ENCODE peak calls at places on chromosomes 7 and 10, in four cellular contexts. One of them, this sample, is unnamed.

GRCh38 chr7:31073486-31074383 is 21.6 kb downstream of the ADCYAP1R1 start:
- DNase-seq in CD14-positive monocyte: no peak
- DNase-seq in upper lobe of right lung: peak
- DNase-seq in osteocyte: no peak
- DNase-seq in this sample: no peak

GRCh38 chr7:16933296-16934248 is 51.8 kb upstream of the AGR3 start:
- DNase-seq in CD14-positive monocyte: peak
- DNase-seq in upper lobe of right lung: no peak
- DNase-seq in osteocyte: no peak
- DNase-seq in this sample: no peak

GRCh38 chr10:118522791-118523498 is 72.5 kb downstream of the PRLHR start:
- DNase-seq in CD14-positive monocyte: no peak
- DNase-seq in upper lobe of right lung: no peak
- DNase-seq in osteocyte: no peak
- DNase-seq in this sample: no peak

GRCh38 chr7:87213801-87214200 is 5.7 kb downstream of the TMEM243 start:
- DNase-seq in CD14-positive monocyte: no peak
- DNase-seq in upper lobe of right lung: no peak
- DNase-seq in osteocyte: no peak
- DNase-seq in this sample: no peak

GRCh38 chr7:37297546-37297945 is 151.1 kb downstream of the ELMO1 start:
- DNase-seq in CD14-positive monocyte: no peak
- DNase-seq in upper lobe of right lung: no peak
- DNase-seq in osteocyte: no peak
- DNase-seq in this sample: no peak

GRCh38 chr7:71695189-71695588 is 563.2 kb downstream of the GALNT17 start:
- DNase-seq in CD14-positive monocyte: no peak
- DNase-seq in upper lobe of right lung: no peak
- DNase-seq in osteocyte: peak
- DNase-seq in this sample: no peak

GRCh38 chr10:78196964-78197363 is 163.3 kb downstream of the RPS24 start:
- DNase-seq in CD14-positive monocyte: no peak
- DNase-seq in upper lobe of right lung: no peak
- DNase-seq in osteocyte: no peak
- DNase-seq in this sample: no peak

GRCh38 chr7:150793569-150794238 is 6.5 kb downstream of the TMEM176B start:
- DNase-seq in CD14-positive monocyte: no peak
- DNase-seq in upper lobe of right lung: no peak
- DNase-seq in osteocyte: no peak
- DNase-seq in this sample: no peak

GRCh38 chr7:93515144-93515543 is 59.4 kb downstream of the CALCR start:
- DNase-seq in CD14-positive monocyte: no peak
- DNase-seq in upper lobe of right lung: no peak
- DNase-seq in osteocyte: no peak
- DNase-seq in this sample: no peak

GRCh38 chr7:94675356-94675755 is 19.4 kb upstream of the SGCE start:
- DNase-seq in CD14-positive monocyte: no peak
- DNase-seq in upper lobe of right lung: no peak
- DNase-seq in osteocyte: no peak
- DNase-seq in this sample: no peak

GRCh38 chr7:87113077-87113476 is 39.2 kb upstream of the DMTF1 start:
- DNase-seq in CD14-positive monocyte: no peak
- DNase-seq in upper lobe of right lung: no peak
- DNase-seq in osteocyte: no peak
- DNase-seq in this sample: no peak

GRCh38 chr10:44775402-44775741 is 135.8 kb upstream of the TMEM72 start:
- DNase-seq in CD14-positive monocyte: no peak
- DNase-seq in upper lobe of right lung: no peak
- DNase-seq in osteocyte: no peak
- DNase-seq in this sample: no peak

GRCh38 chr10:90171014-90171722 is 469.8 kb downstream of the KIF20B start:
- DNase-seq in CD14-positive monocyte: no peak
- DNase-seq in upper lobe of right lung: no peak
- DNase-seq in osteocyte: no peak
- DNase-seq in this sample: no peak

GRCh38 chr10:26274391-26274790 is 57.8 kb downstream of the GAD2 start:
- DNase-seq in CD14-positive monocyte: no peak
- DNase-seq in upper lobe of right lung: no peak
- DNase-seq in osteocyte: no peak
- DNase-seq in this sample: no peak

DNA sequence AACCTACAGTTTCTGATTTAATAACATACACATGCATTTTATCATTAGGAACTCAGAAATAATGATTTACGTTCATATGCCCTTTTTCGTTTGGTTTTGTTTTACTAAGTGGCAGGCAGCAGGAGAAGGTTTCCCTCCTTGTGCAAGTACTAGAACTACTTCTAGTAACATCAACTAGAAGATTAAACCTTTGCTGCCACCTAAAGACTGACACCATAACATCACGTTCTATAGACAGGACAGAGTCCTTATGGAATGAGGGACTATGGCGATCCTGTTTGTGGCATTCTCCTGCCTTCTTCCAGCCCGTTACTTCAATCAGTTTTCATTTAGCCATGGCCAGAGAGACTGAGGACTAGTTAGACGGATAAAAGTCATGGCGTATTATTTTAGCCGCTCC is 53.2 kb downstream of the GAD2 start:
- DNase-seq in CD14-positive monocyte: no peak
- DNase-seq in upper lobe of right lung: no peak
- DNase-seq in osteocyte: peak
- DNase-seq in this sample: peak
- TF ChIP-seq CTCF in CD14-positive monocyte: no peak
- TF ChIP-seq CTCF in upper lobe of right lung: peak
- TF ChIP-seq CTCF in osteocyte: peak
- TF ChIP-seq CTCF in this sample: peak

GRCh38 chr10:123683865-123684264 is 17.7 kb downstream of the GPR26 start:
- DNase-seq in CD14-positive monocyte: no peak
- DNase-seq in upper lobe of right lung: no peak
- DNase-seq in osteocyte: no peak
- DNase-seq in this sample: no peak

GRCh38 chr10:123683459-123683858 is 17.3 kb downstream of the GPR26 start:
- DNase-seq in CD14-positive monocyte: no peak
- DNase-seq in upper lobe of right lung: no peak
- DNase-seq in osteocyte: no peak
- DNase-seq in this sample: no peak

GRCh38 chr10:123689880-123690279 is 23.7 kb downstream of the GPR26 start:
- DNase-seq in CD14-positive monocyte: no peak
- DNase-seq in upper lobe of right lung: no peak
- DNase-seq in osteocyte: no peak
- DNase-seq in this sample: no peak

GRCh38 chr10:123685260-123685659 is 19.1 kb downstream of the GPR26 start:
- DNase-seq in CD14-positive monocyte: no peak
- DNase-seq in upper lobe of right lung: no peak
- DNase-seq in osteocyte: no peak
- DNase-seq in this sample: no peak

DNA sequence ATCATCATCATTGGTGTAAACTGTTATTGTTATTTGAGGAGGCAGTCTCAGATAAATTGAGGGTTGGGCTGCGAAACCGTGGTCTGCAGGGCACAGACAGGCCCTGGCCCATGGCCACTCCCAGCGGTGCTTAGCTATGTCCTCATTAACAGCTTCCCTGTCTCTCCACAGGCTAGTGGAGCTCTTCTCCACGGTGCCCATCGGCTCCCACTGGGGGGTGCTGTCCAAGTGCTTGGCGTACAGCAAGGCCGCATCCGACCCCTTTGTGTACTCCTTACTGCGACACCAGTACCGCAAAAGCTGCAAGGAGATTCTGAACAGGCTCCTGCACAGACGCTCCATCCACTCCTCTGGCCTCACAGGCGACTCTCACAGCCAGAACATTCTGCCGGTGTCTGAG is 21.6 kb downstream of the GPR26 start:
- DNase-seq in CD14-positive monocyte: no peak
- DNase-seq in upper lobe of right lung: no peak
- DNase-seq in osteocyte: no peak
- DNase-seq in this sample: peak
- TF ChIP-seq CTCF in CD14-positive monocyte: no peak
- TF ChIP-seq CTCF in upper lobe of right lung: no peak
- TF ChIP-seq CTCF in osteocyte: no peak
- TF ChIP-seq CTCF in this sample: no peak

GRCh38 chr7:98232276-98232585 is 19.8 kb downstream of the TECPR1 start:
- DNase-seq in CD14-positive monocyte: no peak
- DNase-seq in upper lobe of right lung: no peak
- DNase-seq in osteocyte: no peak
- DNase-seq in this sample: no peak
- TF ChIP-seq CTCF in CD14-positive monocyte: no peak
- TF ChIP-seq CTCF in upper lobe of right lung: no peak
- TF ChIP-seq CTCF in osteocyte: no peak
- TF ChIP-seq CTCF in this sample: no peak

DNA sequence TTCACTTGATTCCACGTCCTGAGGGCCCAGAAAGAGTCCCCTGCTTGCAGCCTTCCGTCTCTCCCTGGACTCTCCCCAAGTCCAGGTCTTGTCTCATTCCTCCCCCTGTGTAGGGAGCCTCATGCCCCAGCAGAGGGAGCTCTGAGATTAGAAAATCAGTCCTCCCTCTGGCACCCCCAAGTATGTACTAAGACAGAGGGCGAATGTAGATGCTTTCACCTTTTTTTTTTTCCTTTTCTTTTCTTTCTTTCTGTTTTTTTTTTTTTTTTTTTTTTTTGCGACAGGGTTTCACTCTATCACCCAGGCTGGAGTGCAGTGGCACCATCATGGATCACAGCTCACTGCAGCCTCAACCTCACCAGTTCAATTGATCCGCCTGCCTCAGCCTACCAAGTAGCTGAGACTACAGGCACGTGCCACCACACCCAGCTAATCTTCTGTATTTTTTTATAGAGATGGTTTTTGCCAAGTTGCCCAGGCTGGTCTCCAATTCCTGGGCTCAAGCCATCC is 10.3 kb downstream of the SFXN3 start:
- DNase-seq in CD14-positive monocyte: peak
- DNase-seq in upper lobe of right lung: no peak
- DNase-seq in osteocyte: peak
- DNase-seq in this sample: peak
- TF ChIP-seq CTCF in CD14-positive monocyte: peak
- TF ChIP-seq CTCF in upper lobe of right lung: peak
- TF ChIP-seq CTCF in osteocyte: peak
- TF ChIP-seq CTCF in this sample: peak

GRCh38 chr7:83119496-83119895 is 43.2 kb downstream of the PCLO start:
- DNase-seq in CD14-positive monocyte: no peak
- DNase-seq in upper lobe of right lung: no peak
- DNase-seq in osteocyte: no peak
- DNase-seq in this sample: no peak
- TF ChIP-seq CTCF in CD14-positive monocyte: no peak
- TF ChIP-seq CTCF in upper lobe of right lung: no peak
- TF ChIP-seq CTCF in osteocyte: no peak
- TF ChIP-seq CTCF in this sample: no peak

DNA sequence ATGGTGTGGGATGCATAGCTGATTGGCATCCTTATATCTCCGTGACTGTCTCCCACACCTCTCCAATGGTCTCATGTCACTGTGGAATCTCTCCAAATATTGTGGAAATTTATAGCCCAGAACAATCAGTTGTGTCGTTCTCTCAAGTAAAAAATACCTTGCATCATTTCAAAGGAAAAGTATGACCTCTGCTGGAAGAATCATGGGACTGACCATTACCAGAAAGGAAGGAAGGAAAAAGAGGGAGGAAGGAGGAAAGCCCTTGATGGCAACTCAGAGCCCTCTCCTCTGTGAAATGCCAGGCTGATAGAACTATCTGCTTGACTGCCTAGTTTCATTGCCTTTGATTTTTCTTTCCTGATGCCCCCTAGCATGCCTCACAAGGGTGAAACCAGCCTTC is 76.3 kb downstream of the FOXI2 start:
- DNase-seq in CD14-positive monocyte: no peak
- DNase-seq in upper lobe of right lung: no peak
- DNase-seq in osteocyte: no peak
- DNase-seq in this sample: no peak
- TF ChIP-seq CTCF in CD14-positive monocyte: no peak
- TF ChIP-seq CTCF in upper lobe of right lung: peak
- TF ChIP-seq CTCF in osteocyte: no peak
- TF ChIP-seq CTCF in this sample: peak

GRCh38 chr10:33329178-33329577 is 5.3 kb downstream of the NRP1 start:
- DNase-seq in CD14-positive monocyte: no peak
- DNase-seq in upper lobe of right lung: no peak
- DNase-seq in osteocyte: no peak
- DNase-seq in this sample: no peak

GRCh38 chr10:33325929-33326328 is 8.5 kb downstream of the NRP1 start:
- DNase-seq in CD14-positive monocyte: no peak
- DNase-seq in upper lobe of right lung: no peak
- DNase-seq in osteocyte: no peak
- DNase-seq in this sample: no peak

GRCh38 chr10:33328253-33328652 is 6.2 kb downstream of the NRP1 start:
- DNase-seq in CD14-positive monocyte: no peak
- DNase-seq in upper lobe of right lung: no peak
- DNase-seq in osteocyte: no peak
- DNase-seq in this sample: no peak

GRCh38 chr10:33326897-33327296 is 7.6 kb downstream of the NRP1 start:
- DNase-seq in CD14-positive monocyte: no peak
- DNase-seq in upper lobe of right lung: no peak
- DNase-seq in osteocyte: no peak
- DNase-seq in this sample: no peak

GRCh38 chr10:33327750-33328149 is 6.7 kb downstream of the NRP1 start:
- DNase-seq in CD14-positive monocyte: no peak
- DNase-seq in upper lobe of right lung: no peak
- DNase-seq in osteocyte: no peak
- DNase-seq in this sample: no peak
- TF ChIP-seq CTCF in CD14-positive monocyte: no peak
- TF ChIP-seq CTCF in upper lobe of right lung: peak
- TF ChIP-seq CTCF in osteocyte: peak
- TF ChIP-seq CTCF in this sample: peak

DNA sequence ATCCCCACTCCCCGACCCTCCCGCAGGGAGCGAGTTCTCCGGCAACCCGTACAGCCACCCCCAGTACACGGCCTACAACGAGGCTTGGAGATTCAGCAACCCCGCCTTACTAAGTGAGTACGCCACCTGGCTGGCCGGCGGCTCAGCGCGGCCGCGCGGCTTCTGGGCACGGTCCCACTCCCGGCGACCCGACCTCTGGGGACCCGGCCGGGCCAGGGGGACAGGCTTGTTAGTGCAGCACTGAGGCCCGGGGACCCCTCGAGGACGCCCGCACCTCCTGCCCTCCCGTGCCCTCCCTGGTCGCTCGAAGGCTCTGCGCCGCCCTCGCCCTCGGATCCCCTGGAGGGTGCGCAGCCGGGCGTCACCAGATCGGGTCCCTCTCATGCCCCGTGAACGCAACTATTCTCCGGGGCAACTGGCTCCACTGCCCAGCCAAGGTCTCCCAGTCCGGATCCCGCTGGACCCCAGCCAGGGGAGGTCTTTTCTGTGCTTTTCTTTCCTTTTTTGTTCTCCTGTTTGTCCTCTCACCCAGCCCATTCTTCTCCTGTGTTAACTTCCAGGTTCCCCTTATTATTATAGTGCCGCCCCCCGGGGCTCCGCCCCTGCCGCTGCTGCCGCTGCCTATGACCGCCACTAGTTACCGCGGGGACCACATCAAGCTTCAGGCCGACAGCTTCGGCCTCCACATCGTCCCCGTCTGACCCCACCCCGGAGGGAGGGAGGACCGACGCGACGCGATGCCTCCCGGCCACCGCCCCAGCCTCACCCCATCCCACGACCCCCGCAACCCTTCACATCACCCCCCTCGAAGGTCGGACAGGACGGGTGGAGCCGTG is 81.8 kb downstream of the PAX2 start:
- DNase-seq in CD14-positive monocyte: no peak
- DNase-seq in upper lobe of right lung: no peak
- DNase-seq in osteocyte: no peak
- DNase-seq in this sample: no peak
- TF ChIP-seq CTCF in CD14-positive monocyte: no peak
- TF ChIP-seq CTCF in upper lobe of right lung: peak
- TF ChIP-seq CTCF in osteocyte: peak
- TF ChIP-seq CTCF in this sample: peak